ENCODE peak calls at places on chromosomes 3 and 15, in five cellular contexts. N, V, M, K and R are unnamed samples.

GRCh38 chr3:8589880-8590556 is 54.6 kb downstream of the SSUH2 start:
- DNase-seq in M (no peak), K (no peak), N (no peak), V (no peak), R (no peak)

GRCh38 chr15:32718082-32718821 is 448 bp downstream of the GREM1 start:
- DNase-seq in M (no peak), V (no peak), K (no peak), N (no peak), R (peak; percentile 19)

GRCh38 chr15:90038639-90039095 is 37.5 kb downstream of the ZNF710 start:
- DNase-seq in N (no peak), K (no peak), V (no peak), M (no peak), R (no peak)

GRCh38 chr15:88635343-88635742 is 3.5 kb upstream of the ISG20 start:
- DNase-seq in V (no peak), K (no peak), M (no peak), N (peak; percentile 35), R (no peak)

GRCh38 chr3:137926991-137927390 is 83.0 kb upstream of the CLDN18 start:
- DNase-seq in N (no peak), V (no peak), M (no peak), K (no peak), R (no peak)

GRCh38 chr15:48221885-48222284 is 15.8 kb downstream of the SLC12A1 start:
- DNase-seq in N (no peak), V (no peak), K (no peak), M (no peak), R (no peak)

GRCh38 chr3:129597792-129598381 is 8.6 kb downstream of the PLXND1 start:
- DNase-seq in N (no peak), M (no peak), V (no peak), K (no peak), R (no peak)

GRCh38 chr15:42084465-42085235 is 9.7 kb downstream of the PLA2G4D start:
- DNase-seq in V (peak; percentile 42), K (peak; percentile 66), M (peak; percentile 81), N (no peak), R (peak; percentile 66)

GRCh38 chr3:137409584-137409983 is 354.5 kb upstream of the SOX14 start:
- DNase-seq in M (no peak), V (no peak), K (no peak), N (no peak), R (no peak)

GRCh38 chr3:14147063-14147435 is 22.2 kb downstream of the TMEM43 start:
- DNase-seq in K (no peak), M (no peak), V (no peak), N (no peak), R (peak; percentile 7)

DNA sequence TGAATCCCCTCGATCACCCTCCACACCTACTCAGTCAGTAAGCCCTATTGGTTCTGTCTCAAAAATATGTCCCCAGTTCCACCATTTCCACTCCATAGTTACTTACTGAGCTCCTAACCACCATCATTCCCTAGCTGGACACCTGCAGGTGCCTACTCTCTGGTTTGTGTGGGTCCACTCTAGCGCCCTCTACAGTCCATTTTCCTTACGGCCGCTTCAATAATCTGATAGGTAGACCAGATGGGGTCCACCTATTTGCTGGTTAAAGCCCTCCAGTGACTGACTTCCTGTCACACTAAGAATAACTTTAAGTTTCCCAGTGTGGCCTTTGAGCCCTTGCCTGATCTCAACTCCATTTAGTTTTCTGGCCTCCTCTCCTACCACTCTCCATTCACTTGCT is 5.0 kb downstream of the GXYLT2 start:
- DNase-seq in N (no peak), M (no peak), V (no peak), K (no peak), R (peak; percentile 46)
- TF ChIP-seq CTCF in N (peak; percentile 65), M (no peak), V (peak; percentile 61), K (no peak), R (no peak)

DNA sequence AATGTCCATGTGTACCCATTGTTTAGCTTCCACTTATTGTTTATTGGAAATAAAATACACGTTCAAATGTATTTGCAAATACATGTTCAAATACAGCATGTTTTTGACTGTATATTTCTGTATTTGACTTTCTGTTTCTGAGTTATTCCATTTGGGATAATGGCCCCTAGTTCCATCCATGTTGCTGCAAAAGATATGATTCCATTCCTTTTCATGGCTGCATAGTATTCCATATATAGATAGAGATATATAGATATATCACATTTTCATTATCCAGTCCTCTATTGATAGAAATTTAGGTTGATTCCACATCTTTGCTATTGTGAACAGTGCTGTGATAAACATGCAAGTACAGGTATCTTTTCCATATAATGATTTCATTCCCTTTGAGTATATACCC is 241.4 kb upstream of the SOX2 start:
- DNase-seq in M (no peak), V (no peak), K (no peak), N (no peak), R (no peak)
- TF ChIP-seq CTCF in M (no peak), V (no peak), K (no peak), N (no peak), R (no peak)

GRCh38 chr3:39191103-39191502 is 1.3 kb downstream of the XIRP1 start:
- DNase-seq in K (no peak), V (no peak), N (no peak), M (no peak), R (no peak)
- TF ChIP-seq CTCF in K (no peak), V (no peak), N (no peak), M (no peak), R (no peak)

GRCh38 chr15:38030609-38031008 is 96.2 kb downstream of the TMCO5A start:
- DNase-seq in N (no peak), K (no peak), V (no peak), M (no peak), R (no peak)

GRCh38 chr15:38029741-38030140 is 95.3 kb downstream of the TMCO5A start:
- DNase-seq in K (no peak), M (no peak), N (no peak), V (no peak), R (no peak)

GRCh38 chr15:38024293-38025091 is 90.1 kb downstream of the TMCO5A start:
- DNase-seq in M (no peak), V (no peak), K (no peak), N (no peak), R (no peak)

GRCh38 chr15:38028869-38029268 is 94.4 kb downstream of the TMCO5A start:
- DNase-seq in M (no peak), K (no peak), V (no peak), N (no peak), R (no peak)
- TF ChIP-seq CTCF in M (no peak), K (no peak), V (peak; percentile 18), N (no peak), R (no peak)

DNA sequence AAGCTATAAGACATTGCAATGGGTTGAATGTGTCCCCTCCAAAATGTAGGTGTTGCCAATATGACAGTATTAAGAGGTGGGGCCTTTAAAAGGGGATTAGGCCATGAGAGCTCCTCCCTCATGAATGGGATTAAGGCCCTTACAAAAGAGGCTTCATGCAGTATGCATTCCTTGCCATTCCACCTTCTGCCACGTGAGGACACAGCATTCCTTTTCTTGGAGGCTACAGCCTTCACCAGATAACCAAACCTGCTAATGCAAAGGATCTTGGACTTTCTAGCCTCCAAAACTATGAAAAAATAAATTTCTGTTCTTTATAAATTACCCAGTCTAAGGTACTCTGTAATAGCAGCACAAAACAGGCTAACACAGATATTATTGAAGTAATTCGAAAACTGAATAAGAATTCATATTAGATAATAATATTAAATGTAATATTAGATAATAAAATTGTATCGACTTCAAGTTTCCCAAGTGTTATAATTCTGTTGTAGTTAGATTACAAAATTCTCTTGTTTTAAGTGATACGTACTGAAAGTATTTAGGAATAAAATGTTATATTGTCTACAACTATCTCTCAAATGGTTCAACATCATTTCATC is 29.4 kb upstream of the ATP8B4 start:
- DNase-seq in N (no peak), M (no peak), V (peak; percentile 64), K (no peak), R (peak; percentile 79)
- TF ChIP-seq CTCF in N (peak; percentile 53), M (no peak), V (peak; percentile 85), K (no peak), R (peak; percentile 41)